ENCODE peak calls at places on chromosomes 4 and X, in seven cellular contexts. N, B, A, H, G, L and P are unnamed samples.

GRCh38 chr4:82903737-82904136 is 3.2 kb downstream of the THAP9 start:
- DNase-seq in N (no peak), B (no peak), A (no peak), H (no peak), G (no peak), L (no peak), P (no peak)

GRCh38 chr4:73740353-73740778 is at the start of gene CXCL8:
- DNase-seq in N (peak), B (no peak), A (peak), H (peak), G (no peak), L (no peak), P (no peak)

GRCh38 chr4:87188932-87189331 is 31.5 kb downstream of the KLHL8 start:
- DNase-seq in N (no peak), B (no peak), A (no peak), H (no peak), G (no peak), L (no peak), P (no peak)

GRCh38 chr4:180462116-180462515 is 1781.1 kb upstream of the TENM3 start:
- DNase-seq in N (no peak), B (no peak), A (no peak), H (no peak), G (no peak), L (no peak), P (no peak)

GRCh38 chrX:104343408-104344129 is 88.8 kb upstream of the ESX1 start:
- DNase-seq in N (peak), B (peak), A (peak), H (peak), G (peak), L (peak), P (peak)

GRCh38 chrX:791479-792034 is 161.0 kb downstream of the SHOX start:
- DNase-seq in N (no peak), B (no peak), A (no peak), H (no peak), G (peak), L (no peak), P (no peak)

GRCh38 chrX:1686642-1687041 is 71.8 kb downstream of the ASMT start:
- DNase-seq in N (no peak), B (no peak), A (no peak), H (no peak), G (no peak), L (no peak), P (no peak)

GRCh38 chrX:135433531-135434257 is 11.9 kb downstream of the SMIM10L2A start:
- DNase-seq in N (no peak), B (no peak), A (no peak), H (no peak), G (no peak), L (no peak), P (no peak)

GRCh38 chr4:23333946-23334878 is 555.6 kb downstream of the PPARGC1A start:
- DNase-seq in N (no peak), B (peak), A (peak), H (peak), G (peak), L (peak), P (peak)

GRCh38 chr4:177391287-177391686 is 51.0 kb downstream of the AGA start:
- DNase-seq in N (no peak), B (no peak), A (peak), H (no peak), G (no peak), L (no peak), P (no peak)

GRCh38 chrX:49155243-49155899 is 7.2 kb upstream of the MAGIX start:
- DNase-seq in N (no peak), B (no peak), A (peak), H (peak), G (peak), L (peak), P (peak)

GRCh38 chrX:7132335-7133035 is 15.0 kb upstream of the STS start:
- DNase-seq in N (no peak), B (peak), A (peak), H (peak), G (peak), L (no peak), P (no peak)

GRCh38 chrX:135345328-135345645 is 36.0 kb downstream of the ETDC start:
- DNase-seq in N (peak), B (no peak), A (peak), H (peak), G (no peak), L (no peak), P (no peak)

GRCh38 chr4:89161841-89162240 is 50.5 kb downstream of the TIGD2 start:
- DNase-seq in N (no peak), B (no peak), A (peak), H (peak), G (no peak), L (no peak), P (no peak)

GRCh38 chr4:152534541-152535231 is 1.2 kb downstream of the FBXW7 start:
- DNase-seq in N (peak), B (peak), A (peak), H (no peak), G (peak), L (peak), P (no peak)

GRCh38 chrX:34866636-34867035 is 76.0 kb upstream of the FAM47B start:
- DNase-seq in N (no peak), B (no peak), A (peak), H (peak), G (no peak), L (no peak), P (no peak)

GRCh38 chr4:12902735-12903134 is 581.4 kb downstream of the RAB28 start:
- DNase-seq in N (no peak), B (no peak), A (no peak), H (no peak), G (no peak), L (no peak), P (no peak)

GRCh38 chr4:27360651-27361347 is 500.2 kb downstream of the STIM2 start:
- DNase-seq in N (peak), B (peak), A (peak), H (peak), G (no peak), L (no peak), P (no peak)

GRCh38 chrX:110915120-110915519 is 119.5 kb upstream of the CHRDL1 start:
- DNase-seq in N (no peak), B (no peak), A (peak), H (peak), G (no peak), L (no peak), P (no peak)

GRCh38 chrX:71525316-71525715 is 7.6 kb upstream of the OGT start:
- DNase-seq in N (no peak), B (no peak), A (no peak), H (peak), G (no peak), L (no peak), P (no peak)

GRCh38 chr4:144831971-144832370 is 186.0 kb downstream of the HHIP start:
- DNase-seq in N (no peak), B (no peak), A (no peak), H (no peak), G (no peak), L (peak), P (peak)

GRCh38 chr4:16133406-16133805 is 49.6 kb upstream of the PROM1 start:
- DNase-seq in N (no peak), B (no peak), A (no peak), H (no peak), G (no peak), L (no peak), P (no peak)

GRCh38 chrX:154091678-154092077 is 5.8 kb downstream of the MECP2 start:
- DNase-seq in N (no peak), B (no peak), A (no peak), H (no peak), G (no peak), L (no peak), P (no peak)

GRCh38 chr4:105633241-105633640 is 75.2 kb downstream of the INTS12 start:
- DNase-seq in N (no peak), B (peak), A (no peak), H (no peak), G (no peak), L (no peak), P (no peak)

GRCh38 chr4:35965300-35965699 is 279.0 kb downstream of the ARAP2 start:
- DNase-seq in N (no peak), B (no peak), A (no peak), H (no peak), G (no peak), L (no peak), P (no peak)

GRCh38 chrX:107153005-107153404 is 34.4 kb upstream of the RBM41 start:
- DNase-seq in N (no peak), B (no peak), A (no peak), H (no peak), G (no peak), L (no peak), P (no peak)

GRCh38 chrX:29561417-29561816 is 653.9 kb upstream of the MAGEB2 start:
- DNase-seq in N (no peak), B (no peak), A (peak), H (peak), G (no peak), L (no peak), P (no peak)

GRCh38 chr4:2832309-2832980 is 11.2 kb upstream of the ADD1 start:
- DNase-seq in N (peak), B (no peak), A (no peak), H (no peak), G (peak), L (no peak), P (no peak)

GRCh38 chr4:43456383-43456782 is 563.9 kb downstream of the GRXCR1 start:
- DNase-seq in N (no peak), B (no peak), A (peak), H (peak), G (no peak), L (no peak), P (no peak)

GRCh38 chrX:65697915-65698796 is 30.7 kb downstream of the MSN start:
- DNase-seq in N (peak), B (no peak), A (no peak), H (no peak), G (no peak), L (peak), P (peak)

GRCh38 chrX:65696613-65697012 is 29.2 kb downstream of the MSN start:
- DNase-seq in N (no peak), B (no peak), A (peak), H (no peak), G (no peak), L (peak), P (peak)

GRCh38 chrX:65702956-65703355 is 35.5 kb downstream of the MSN start:
- DNase-seq in N (no peak), B (no peak), A (no peak), H (no peak), G (no peak), L (no peak), P (no peak)

GRCh38 chrX:65695849-65696248 is 28.4 kb downstream of the MSN start:
- DNase-seq in N (no peak), B (no peak), A (no peak), H (no peak), G (no peak), L (no peak), P (no peak)

GRCh38 chrX:65697173-65697572 is 29.7 kb downstream of the MSN start:
- DNase-seq in N (no peak), B (no peak), A (peak), H (peak), G (no peak), L (no peak), P (no peak)
- H3K4me3 ChIP-seq in N (no peak), B (no peak), A (no peak), H (no peak), G (no peak), L (peak), P (peak)

DNA sequence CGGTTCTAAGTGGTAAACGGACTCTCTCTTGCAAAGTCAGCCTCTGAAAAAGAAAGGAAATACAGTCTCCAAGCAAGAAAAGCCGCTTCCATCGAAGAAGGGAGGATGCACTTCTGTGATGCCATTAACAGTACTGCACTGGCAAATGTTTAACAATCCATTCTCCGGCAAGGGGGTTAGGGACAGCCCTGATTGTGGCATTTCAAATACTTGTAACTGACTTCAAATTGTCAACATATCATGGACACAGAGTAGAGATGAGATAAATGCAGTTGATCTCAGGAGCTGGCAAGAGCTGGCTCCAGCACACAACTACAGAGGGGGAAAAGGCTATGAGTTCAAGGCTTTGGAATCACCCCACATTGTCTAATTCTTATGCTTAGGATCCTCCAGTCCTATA is 146.8 kb downstream of the SLC7A11 start:
- DNase-seq in N (no peak), B (no peak), A (no peak), H (no peak), G (no peak), L (no peak), P (no peak)
- H3K4me3 ChIP-seq in N (no peak), B (no peak), A (no peak), H (no peak), G (no peak), L (no peak), P (no peak)

DNA sequence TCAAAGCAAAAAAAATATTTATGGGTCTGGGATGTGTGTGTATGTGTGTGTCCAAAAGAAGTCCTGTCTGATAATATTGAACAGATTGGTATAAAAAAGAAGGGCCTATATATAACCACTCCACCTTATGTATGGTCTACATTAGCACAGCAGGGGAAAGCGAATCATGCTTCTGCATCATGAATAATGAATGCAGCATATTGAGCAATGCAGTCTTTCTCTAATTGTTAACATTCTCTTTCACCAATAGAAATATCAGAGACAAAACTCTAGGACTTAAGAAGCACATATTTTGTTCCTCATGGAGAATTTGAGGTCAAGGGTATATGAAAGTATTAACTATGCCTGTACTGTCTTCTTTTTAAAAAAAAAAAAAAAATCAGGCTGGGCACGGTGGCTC is 264.3 kb upstream of the NOCT start:
- DNase-seq in N (no peak), B (no peak), A (peak), H (peak), G (no peak), L (no peak), P (no peak)
- H3K4me3 ChIP-seq in N (no peak), B (no peak), A (no peak), H (no peak), G (no peak), L (no peak), P (no peak)

GRCh38 chrX:30652527-30653414 is 452 bp upstream of the GK start:
- DNase-seq in N (peak), B (peak), A (peak), H (peak), G (peak), L (peak), P (peak)

GRCh38 chrX:30654989-30655607 is 1.9 kb downstream of the GK start:
- DNase-seq in N (no peak), B (no peak), A (peak), H (peak), G (no peak), L (no peak), P (no peak)

GRCh38 chrX:30657542-30658238 is 4.5 kb downstream of the GK start:
- DNase-seq in N (no peak), B (no peak), A (peak), H (peak), G (no peak), L (no peak), P (no peak)

GRCh38 chrX:30649859-30650258 is 3.4 kb upstream of the GK start:
- DNase-seq in N (no peak), B (peak), A (no peak), H (peak), G (no peak), L (peak), P (peak)

GRCh38 chrX:30653415-30654131 is at the start of gene GK:
- DNase-seq in N (no peak), B (no peak), A (peak), H (no peak), G (peak), L (peak), P (no peak)
- H3K4me3 ChIP-seq in N (peak), B (peak), A (peak), H (peak), G (peak), L (peak), P (peak)